ENCODE peak calls at places on chromosomes 5 and 9, in eight cellular contexts. O is SK-N-SH, F is transverse colon, J is sigmoid colon, Z is stomach, M is GM12878, V is H1, E is HepG2. L is an unnamed sample.

GRCh38 chr5:108654042-108654441 is 93.7 kb upstream of the FER start:
- DNase-seq in F (no peak), O (no peak), E (no peak), J (no peak), M (no peak), V (no peak), Z (no peak), L (no peak)

GRCh38 chr5:126422994-126423788 is at the start of gene GRAMD2B:
- DNase-seq in Z (peak; percentile 86), O (peak; percentile 63), J (peak; percentile 94), V (peak; percentile 82), M (peak; percentile 54), E (peak; percentile 18), F (peak; percentile 86), L (peak; percentile 90)

GRCh38 chr9:70421272-70422180 is 7.1 kb upstream of the KLF9 start:
- DNase-seq in E (no peak), V (peak; percentile 48), J (peak; percentile 83), F (no peak), Z (no peak), M (no peak), O (no peak), L (peak; percentile 74)

GRCh38 chr5:137743031-137743640 is 7.2 kb upstream of the KLHL3 start:
- DNase-seq in F (peak; percentile 41), E (peak; percentile 77), M (no peak), O (peak; percentile 50), V (peak; percentile 49), J (peak; percentile 68), Z (peak; percentile 40), L (no peak)

GRCh38 chr5:58259685-58260152 is 200.2 kb downstream of the PLK2 start:
- DNase-seq in V (no peak), Z (no peak), F (no peak), O (no peak), J (no peak), E (peak; percentile 3), M (no peak), L (no peak)

GRCh38 chr5:125295405-125295872 is 549.0 kb upstream of the ZNF608 start:
- DNase-seq in V (no peak), M (no peak), J (no peak), Z (no peak), E (no peak), O (no peak), F (no peak), L (no peak)

GRCh38 chr9:120505186-120505585 is 74.8 kb downstream of the CDK5RAP2 start:
- DNase-seq in E (no peak), M (no peak), V (no peak), O (no peak), Z (no peak), F (no peak), J (no peak), L (no peak)

GRCh38 chr5:133407277-133407632 is 205.1 kb downstream of the FSTL4 start:
- DNase-seq in E (no peak), F (no peak), O (no peak), V (peak; percentile 10), J (no peak), M (no peak), Z (no peak), L (no peak)

GRCh38 chr5:175317872-175318271 is 126.1 kb downstream of the DRD1 start:
- DNase-seq in M (no peak), Z (no peak), V (no peak), E (no peak), J (no peak), F (no peak), O (no peak), L (no peak)

GRCh38 chr5:150188146-150188842 is 1.6 kb upstream of the SLC6A7 start:
- DNase-seq in Z (no peak), V (no peak), O (no peak), J (no peak), M (no peak), F (peak; percentile 61), E (no peak), L (no peak)

GRCh38 chr5:77015938-77016569 is 14.2 kb upstream of the AGGF1 start:
- DNase-seq in E (peak; percentile 12), F (no peak), Z (no peak), J (no peak), O (no peak), M (no peak), V (no peak), L (no peak)

GRCh38 chr9:114335745-114336144 is 6.1 kb downstream of the ORM2 start:
- DNase-seq in Z (no peak), O (no peak), F (no peak), J (no peak), E (no peak), M (no peak), V (no peak), L (no peak)

GRCh38 chr9:89814340-89815040 is 209.7 kb downstream of the GADD45G start:
- DNase-seq in O (peak; percentile 66), F (no peak), J (no peak), V (no peak), M (no peak), E (no peak), Z (no peak), L (no peak)

GRCh38 chr9:101691657-101692056 is 46.8 kb downstream of the GRIN3A start:
- DNase-seq in E (no peak), F (no peak), V (no peak), M (no peak), O (no peak), Z (no peak), J (no peak), L (no peak)

DNA sequence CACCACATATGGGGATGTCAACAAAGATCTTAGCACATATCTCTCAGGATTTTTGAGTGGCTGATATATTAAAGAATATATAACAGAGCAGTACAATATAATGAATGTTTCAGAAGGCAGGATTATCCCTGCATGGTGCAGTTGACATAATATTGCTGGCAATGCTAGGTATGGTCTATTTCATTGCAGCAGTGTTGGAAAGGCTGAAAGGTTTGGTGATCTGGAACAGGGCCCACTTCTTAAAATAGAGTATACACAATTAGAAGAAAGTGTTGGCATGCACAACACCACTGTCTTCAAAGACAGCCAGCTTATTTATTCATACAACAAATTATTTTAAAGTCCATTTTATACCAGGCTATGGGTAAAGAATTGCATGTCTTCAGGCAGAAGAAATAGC is 44.5 kb downstream of the GRIN3A start:
- DNase-seq in V (no peak), F (no peak), E (no peak), Z (no peak), M (no peak), J (no peak), O (no peak), L (no peak)
- TF ChIP-seq POLR2AphosphoS5 in V (no peak), F (no peak), E (no peak), Z (no peak), M (no peak), J (no peak), O (no peak), L (no peak)

DNA sequence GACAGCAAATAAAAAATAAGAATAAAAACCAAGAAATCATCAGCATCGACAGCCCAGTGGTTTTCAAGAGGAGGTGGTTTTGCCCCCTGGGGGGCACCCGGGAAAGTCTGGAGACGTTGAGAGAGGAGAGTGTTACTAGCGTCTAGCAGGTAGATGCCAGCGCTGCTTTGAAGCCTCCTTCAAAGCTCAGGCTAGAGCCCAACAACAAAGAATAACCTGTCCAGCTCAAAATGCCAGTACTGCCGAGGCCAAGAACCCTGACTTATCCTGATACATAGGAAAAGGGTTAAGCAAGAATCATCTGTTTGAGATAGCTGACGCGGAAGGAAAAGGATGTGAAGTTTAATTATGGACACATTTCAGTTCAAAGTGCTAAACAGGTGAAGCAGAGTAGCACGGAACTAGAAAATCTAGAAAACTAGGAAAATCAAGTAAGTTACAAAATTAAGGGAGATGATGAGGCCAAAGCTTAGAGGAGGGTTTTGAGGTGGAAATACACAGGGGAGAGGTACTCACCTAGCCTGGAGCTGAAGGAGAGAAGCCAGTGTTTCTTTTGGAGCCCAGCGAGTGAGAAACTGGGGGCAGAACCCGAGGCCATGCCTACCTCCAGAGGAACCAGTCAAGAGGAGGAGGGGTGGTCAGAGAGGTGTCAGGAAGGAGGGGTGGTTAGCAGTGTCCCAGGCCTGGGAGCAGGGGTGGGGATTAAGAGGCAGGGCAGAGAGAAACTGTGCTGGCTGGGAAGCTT is 121.0 kb upstream of the RETREG1 start:
- DNase-seq in V (peak; percentile 63), F (peak; percentile 52), O (no peak), M (no peak), Z (no peak), J (no peak), E (peak; percentile 52), L (no peak)
- TF ChIP-seq EP300 in V (no peak), F (no peak), O (no peak), M (no peak), Z (no peak), J (no peak), E (no peak), L (no peak)

GRCh38 chr9:109817846-109818472 is 38.0 kb downstream of the PALM2AKAP2 start:
- DNase-seq in Z (peak; percentile 61), V (peak; percentile 69), E (peak; percentile 83), J (peak; percentile 86), M (peak; percentile 20), F (peak; percentile 60), O (peak; percentile 45), L (peak; percentile 68)

GRCh38 chr9:109817146-109817845 is 37.3 kb downstream of the PALM2AKAP2 start:
- DNase-seq in F (no peak), E (no peak), V (peak; percentile 47), J (no peak), O (no peak), M (no peak), Z (no peak), L (no peak)

GRCh38 chr9:109815366-109815947 is 35.5 kb downstream of the PALM2AKAP2 start:
- DNase-seq in E (peak; percentile 28), J (no peak), O (no peak), Z (no peak), F (no peak), M (no peak), V (no peak), L (no peak)

GRCh38 chr9:109813829-109814228 is 33.8 kb downstream of the PALM2AKAP2 start:
- DNase-seq in J (no peak), E (peak; percentile 27), O (no peak), V (no peak), F (no peak), M (no peak), Z (no peak), L (no peak)

GRCh38 chr9:109816490-109816889 is 36.5 kb downstream of the PALM2AKAP2 start:
- DNase-seq in V (no peak), E (peak; percentile 86), O (no peak), Z (no peak), M (no peak), J (no peak), F (no peak), L (no peak)
- TF ChIP-seq POLR2AphosphoS5 in V (no peak), E (no peak), O (peak; percentile 88), Z (no peak), M (no peak), J (peak; percentile 23), F (peak; percentile 44), L (peak; percentile 63)

DNA sequence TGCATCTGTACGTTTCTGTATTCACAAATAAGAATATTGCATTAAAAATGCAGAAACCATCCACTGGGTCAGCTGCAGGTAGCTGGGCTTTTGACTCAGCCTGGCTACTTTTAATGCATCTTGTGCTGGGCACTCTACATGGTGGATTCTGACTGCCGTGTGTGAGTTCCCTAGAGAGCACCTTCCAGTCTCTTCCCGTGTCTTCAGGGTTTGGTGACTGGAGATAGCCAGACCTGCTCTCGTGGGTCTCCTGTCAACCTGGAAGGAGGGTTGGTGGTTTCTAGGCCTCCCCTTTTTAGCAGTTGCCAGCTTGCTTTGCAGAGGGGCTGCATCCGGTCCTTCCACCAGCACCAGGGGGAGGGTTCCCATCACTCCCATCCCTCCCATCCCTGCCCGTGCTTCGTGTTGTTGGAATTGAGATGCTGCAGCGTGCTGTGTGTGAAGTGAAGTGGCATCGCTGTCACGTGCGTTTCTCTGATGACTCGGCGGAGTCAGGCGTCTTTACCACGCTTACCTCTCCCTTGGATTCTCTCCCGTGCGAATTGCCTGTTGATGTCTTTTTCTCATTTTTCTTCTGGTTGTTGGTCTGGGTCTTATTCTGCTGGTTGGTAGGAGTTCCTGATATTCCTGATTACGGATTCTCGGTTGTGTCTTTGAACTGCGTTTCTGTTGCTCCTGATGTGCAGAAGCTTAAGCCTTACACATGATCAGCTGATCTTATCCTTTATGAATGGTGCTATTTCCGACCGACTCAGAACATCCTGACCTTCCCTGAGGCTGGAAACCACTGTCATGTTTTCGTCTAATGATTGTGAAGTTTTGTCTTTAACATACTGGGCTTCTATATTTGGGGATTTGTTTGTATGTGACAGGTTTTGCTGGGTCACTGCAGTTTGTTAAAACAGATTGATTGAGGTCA is 16.9 kb downstream of the FBXW5 start:
- DNase-seq in O (no peak), F (no peak), V (no peak), J (no peak), M (no peak), E (no peak), Z (no peak), L (no peak)
- TF ChIP-seq EP300 in O (no peak), F (no peak), V (no peak), J (no peak), M (no peak), E (no peak), Z (no peak), L (no peak)